ENCODE peak calls at places on chromosomes 11 and 22, in four cellular contexts. T is H4, Y is NCI-H2171 treated with DMSO at 0.1 percent for 48 hours, L is NCI-H774. J is an unnamed sample.
A peak's percentile ranks its signal among the peaks of the same experiment; 100 is the strongest.

GRCh38 chr22:50705219-50705691 is 32.6 kb downstream of the SHANK3 start:
- DNase-seq in T (no peak), L (peak; percentile 55), Y (peak; percentile 84), J (peak; percentile 77)

GRCh38 chr11:57150454-57150917 is 31.3 kb upstream of the LRRC55 start:
- DNase-seq in T (no peak), L (no peak), Y (no peak), J (no peak)

GRCh38 chr11:125517116-125517804 is 21.2 kb upstream of the FEZ1 start:
- DNase-seq in L (peak; percentile 11), Y (peak; percentile 10), T (peak; percentile 83), J (no peak)

GRCh38 chr11:107928046-107928766 is at the start of gene RAB39A:
- DNase-seq in Y (peak; percentile 99), L (peak; percentile 97), T (peak; percentile 96), J (peak; percentile 84)

GRCh38 chr11:111631666-111632039 is 29.4 kb downstream of the SIK2 start:
- DNase-seq in T (peak; percentile 75), L (no peak), Y (no peak), J (no peak)

GRCh38 chr11:73760066-73760679 is 701 bp downstream of the RAB6A start:
- DNase-seq in Y (peak; percentile 22), T (no peak), L (no peak), J (no peak)

GRCh38 chr22:37068859-37069258 is 17.3 kb downstream of the KCTD17 start:
- DNase-seq in T (no peak), L (no peak), Y (no peak), J (no peak)

GRCh38 chr22:43263645-43264514 is 76.9 kb upstream of the TTLL12 start:
- DNase-seq in T (peak; percentile 91), L (no peak), Y (peak; percentile 93), J (no peak)

GRCh38 chr11:35347921-35348331 is 71.4 kb downstream of the SLC1A2 start:
- DNase-seq in T (no peak), Y (no peak), L (no peak), J (no peak)

GRCh38 chr22:20080776-20081654 is 974 bp downstream of the DGCR8 start:
- DNase-seq in Y (peak; percentile 28), T (peak; percentile 16), L (peak; percentile 22), J (peak; percentile 72)

GRCh38 chr11:120562806-120563425 is 51.4 kb downstream of the GRIK4 start:
- DNase-seq in L (no peak), Y (no peak), T (no peak), J (no peak)

GRCh38 chr11:65419460-65419772 is 3.2 kb upstream of the NEAT1 start:
- DNase-seq in Y (no peak), L (no peak), T (no peak), J (peak; percentile 75)

GRCh38 chr11:119844808-119845207 is 115.8 kb upstream of the NECTIN1 start:
- DNase-seq in T (no peak), L (no peak), Y (no peak), J (no peak)

GRCh38 chr11:44799036-44799435 is 72.3 kb downstream of the TSPAN18 start:
- DNase-seq in Y (no peak), T (no peak), L (no peak), J (no peak)

J was measured in cardiac septum.